ENCODE peak calls at places on chromosomes 1 and 21, in six cellular contexts. B is AG04450, E is upper lobe of right lung, G is mesendoderm, J is mammary epithelial cell, F is colonic mucosa. Y is an unnamed sample.
A peak's percentile ranks its signal among the peaks of the same experiment; 100 is the strongest.

GRCh38 chr21:19553930-19554615 is 1150.5 kb upstream of the TMPRSS15 start:
- DNase-seq in E (no peak), G (peak; percentile 67), J (no peak), B (no peak), F (no peak), Y (no peak)

GRCh38 chr1:147083919-147084272 is 88.4 kb downstream of the PRKAB2 start:
- DNase-seq in B (no peak), F (no peak), G (no peak), J (no peak), E (no peak), Y (no peak)

GRCh38 chr1:193479187-193479586 is 292.8 kb upstream of the B3GALT2 start:
- DNase-seq in B (no peak), J (no peak), G (no peak), E (no peak), F (peak; percentile 36), Y (no peak)

GRCh38 chr1:222711319-222712252 is 705 bp downstream of the AIDA start:
- DNase-seq in F (peak; percentile 72), B (no peak), J (peak; percentile 74), E (peak; percentile 74), G (peak; percentile 84), Y (peak; percentile 66)

GRCh38 chr1:100448371-100448770 is 89.6 kb upstream of the GPR88 start:
- DNase-seq in E (no peak), G (no peak), J (no peak), B (no peak), F (no peak), Y (no peak)

GRCh38 chr1:228243093-228243492 is 35.2 kb downstream of the OBSCN start:
- DNase-seq in E (no peak), F (no peak), B (no peak), J (no peak), G (no peak), Y (no peak)

GRCh38 chr1:30645807-30646206 is 77.6 kb downstream of the MATN1 start:
- DNase-seq in B (no peak), E (peak; percentile 8), F (no peak), G (no peak), J (peak; percentile 90), Y (no peak)

GRCh38 chr1:58422436-58422835 is 124.1 kb downstream of the OMA1 start:
- DNase-seq in F (no peak), E (no peak), B (no peak), J (no peak), G (no peak), Y (no peak)

GRCh38 chr1:221576268-221576667 is 165.6 kb downstream of the DUSP10 start:
- DNase-seq in J (no peak), B (peak; percentile 86), E (no peak), F (no peak), G (peak; percentile 14), Y (no peak)

GRCh38 chr1:183272390-183272801 is 86.3 kb downstream of the LAMC2 start:
- DNase-seq in B (no peak), J (peak; percentile 74), F (no peak), G (no peak), E (no peak), Y (no peak)

GRCh38 chr1:75614455-75615379 is 3.8 kb upstream of the SLC44A5 start:
- DNase-seq in J (peak; percentile 12), E (peak; percentile 65), B (no peak), G (peak; percentile 85), F (peak; percentile 17), Y (peak; percentile 47)

GRCh38 chr1:223653015-223653414 is 12.5 kb downstream of the CAPN8 start:
- DNase-seq in E (no peak), G (no peak), B (no peak), J (no peak), F (no peak), Y (no peak)

GRCh38 chr1:15858672-15859372 is 11.3 kb downstream of the SPEN start:
- DNase-seq in B (no peak), J (no peak), G (no peak), F (no peak), E (no peak), Y (no peak)

GRCh38 chr1:236748471-236748870 is 46.6 kb upstream of the MTR start:
- DNase-seq in F (no peak), B (no peak), G (peak; percentile 34), E (no peak), J (no peak), Y (no peak)

GRCh38 chr1:177700856-177701255 is 269.0 kb downstream of the SEC16B start:
- DNase-seq in B (no peak), F (no peak), E (no peak), G (no peak), J (no peak), Y (no peak)

GRCh38 chr1:159229486-159229885 is 24.8 kb downstream of the ACKR1 start:
- DNase-seq in J (no peak), F (no peak), G (peak; percentile 45), B (no peak), E (no peak), Y (no peak)

GRCh38 chr1:68173283-68174172 is 58.8 kb downstream of the WLS start:
- DNase-seq in G (no peak), B (no peak), F (no peak), E (no peak), J (no peak), Y (no peak)

GRCh38 chr1:1510912-1511532 is 940 bp upstream of the ATAD3A start:
- DNase-seq in E (no peak), G (peak; percentile 83), F (peak; percentile 48), J (peak; percentile 28), B (no peak), Y (no peak)

GRCh38 chr1:203911806-203912205 is 50.4 kb downstream of the SNRPE start:
- DNase-seq in E (no peak), B (no peak), G (no peak), J (no peak), F (no peak), Y (no peak)

GRCh38 chr1:190320952-190321351 is 156.7 kb downstream of the BRINP3 start:
- DNase-seq in E (no peak), B (peak; percentile 10), F (no peak), G (peak; percentile 36), J (peak; percentile 3), Y (no peak)

GRCh38 chr1:223776075-223776814 is 63.9 kb downstream of the CAPN2 start:
- DNase-seq in G (peak; percentile 83), F (peak; percentile 23), E (no peak), B (peak; percentile 34), J (peak; percentile 94), Y (no peak)

GRCh38 chr1:31709060-31709459 is 5.2 kb upstream of the COL16A1 start:
- DNase-seq in E (no peak), B (no peak), G (no peak), F (no peak), J (no peak), Y (no peak)

GRCh38 chr1:151146072-151146415 is 387 bp downstream of the SEMA6C start:
- DNase-seq in F (peak; percentile 35), B (no peak), E (no peak), J (no peak), G (no peak), Y (no peak)
- H3K27ac ChIP-seq in F (no peak overlapping the region), B (no peak overlapping the region), E (peak overlapping the region; percentile 0), J (no peak overlapping the region), G (no peak overlapping the region), Y (peak overlapping the region; percentile 57)

GRCh38 chr1:53121319-53122172 is 20.9 kb downstream of the SLC1A7 start:
- DNase-seq in J (no peak), B (no peak), G (no peak), F (no peak), E (no peak), Y (no peak)
- H3K4me3 ChIP-seq in J (no peak overlapping the region), B (no peak overlapping the region), G (no peak overlapping the region), F (no peak overlapping the region), E (no peak overlapping the region), Y (no peak overlapping the region)

DNA sequence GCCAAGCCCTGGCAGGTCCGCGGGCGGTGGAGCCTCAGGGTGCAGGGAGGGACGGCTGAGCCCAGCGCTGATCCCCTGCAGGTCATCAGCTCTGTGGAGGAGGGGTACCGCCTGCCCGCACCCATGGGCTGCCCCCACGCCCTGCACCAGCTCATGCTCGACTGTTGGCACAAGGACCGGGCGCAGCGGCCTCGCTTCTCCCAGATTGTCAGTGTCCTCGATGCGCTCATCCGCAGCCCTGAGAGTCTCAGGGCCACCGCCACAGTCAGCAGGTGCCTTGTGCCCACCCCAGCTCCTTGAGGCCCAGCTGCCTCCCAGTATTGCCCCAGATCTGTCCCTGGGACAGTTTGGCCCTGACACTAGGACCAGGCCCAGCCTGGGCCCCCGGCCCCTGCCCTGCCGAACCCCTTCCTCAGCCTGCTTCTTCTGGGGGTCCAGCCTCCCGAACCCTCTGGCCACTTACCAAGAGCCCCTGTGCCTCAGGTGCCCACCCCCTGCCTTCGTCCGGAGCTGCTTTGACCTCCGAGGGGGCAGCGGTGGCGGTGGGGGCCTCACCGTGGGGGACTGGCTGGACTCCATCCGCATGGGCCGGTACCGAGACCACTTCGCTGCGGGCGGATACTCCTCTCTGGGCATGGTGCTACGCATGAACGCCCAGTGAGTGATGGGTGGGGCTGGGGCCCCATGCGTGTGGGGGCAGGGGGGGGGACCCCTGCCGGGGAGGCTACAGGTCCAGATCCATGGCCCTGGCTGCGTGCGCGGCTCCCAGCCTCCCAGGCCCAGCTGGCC is 35.4 kb upstream of the C1QA start:
- DNase-seq in E (no peak), B (no peak), G (no peak), J (no peak), F (no peak), Y (no peak)
- H3K27me3 ChIP-seq in E (peaks cover 22% of the 10 kb centered on the region), B (peaks cover 31% of the 10 kb centered on the region), G (no peaks in the 10 kb centered on the region), J (peaks cover 5% of the 10 kb centered on the region), F (no peaks in the 10 kb centered on the region), Y (peaks cover 38% of the 10 kb centered on the region)

DNA sequence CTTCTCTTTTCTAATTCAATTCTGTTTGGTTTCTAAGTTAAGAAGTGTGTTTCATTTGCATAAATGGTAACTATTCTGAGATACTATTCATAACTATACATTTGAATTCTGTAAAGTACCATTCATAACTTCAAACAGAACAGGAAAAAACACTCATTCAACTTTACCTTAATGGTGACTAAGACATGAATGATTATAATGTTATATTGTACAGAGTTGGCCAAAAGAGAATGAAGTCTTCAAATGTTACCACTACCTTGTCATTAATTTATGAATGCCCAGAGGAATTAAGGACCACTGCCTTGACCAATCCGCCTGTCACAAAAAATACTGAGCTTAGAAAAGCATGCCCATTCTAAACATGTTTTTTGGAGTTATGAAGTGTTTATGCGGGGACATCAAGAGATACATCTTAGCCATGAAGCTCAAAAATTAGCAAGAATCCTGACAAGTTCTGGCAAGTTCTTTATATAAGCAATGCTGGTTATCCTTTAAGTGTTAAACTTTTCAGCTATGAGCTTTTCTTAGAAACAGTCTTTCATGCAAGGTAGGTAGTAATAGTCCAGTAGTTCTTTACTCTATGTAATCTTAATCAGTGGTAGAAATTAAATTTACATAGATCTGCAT is 7.9 kb downstream of the WASF2 start:
- DNase-seq in B (no peak), E (no peak), F (no peak), G (no peak), J (peak; percentile 54), Y (no peak)
- H3K27ac ChIP-seq in B (no peak overlapping the region), E (no peak overlapping the region), F (no peak overlapping the region), G (no peak overlapping the region), J (peak overlapping the region; percentile 3), Y (no peak overlapping the region)